ENCODE peak calls at places on chromosomes 3 and 15, in ten cellular contexts. B, Y, T, Q, E, W, G, N, H and F are unnamed samples.

GRCh38 chr15:100230784-100231183 is 111.0 kb downstream of the ADAMTS17 start:
- DNase-seq in Y (no peak), N (no peak), W (no peak), H (no peak), E (no peak), B (no peak), G (no peak), Q (no peak), T (no peak), F (no peak)

GRCh38 chr3:192130534-192131132 is 596.7 kb downstream of the FGF12 start:
- DNase-seq in N (peak; percentile 16), G (peak; percentile 47), Y (peak; percentile 60), B (peak; percentile 22), W (no peak), H (no peak), Q (peak; percentile 32), T (peak; percentile 59), E (peak; percentile 44), F (no peak)

GRCh38 chr3:188533172-188533571 is 379.2 kb downstream of the LPP start:
- DNase-seq in H (no peak), T (no peak), G (no peak), Q (no peak), B (no peak), W (no peak), N (no peak), Y (no peak), E (no peak), F (no peak)

GRCh38 chr15:28786521-28786920 is 61.9 kb downstream of the GOLGA6L7 start:
- DNase-seq in N (no peak), T (no peak), W (no peak), Q (peak; percentile 74), G (peak; percentile 1), B (no peak), Y (no peak), H (no peak), E (peak; percentile 56), F (no peak)

GRCh38 chr3:101870138-101870537 is 20.8 kb downstream of the NFKBIZ start:
- DNase-seq in H (no peak), Q (no peak), W (no peak), E (no peak), B (no peak), G (no peak), T (no peak), Y (no peak), N (no peak), F (no peak)

GRCh38 chr15:47184003-47184404 is 533.3 kb upstream of the SEMA6D start:
- DNase-seq in E (no peak), W (no peak), Y (no peak), T (peak; percentile 65), N (peak; percentile 46), Q (no peak), G (no peak), B (no peak), H (no peak), F (no peak)

GRCh38 chr3:10353160-10353559 is 32.2 kb upstream of the SEC13 start:
- DNase-seq in G (no peak), Q (no peak), Y (no peak), T (no peak), W (no peak), N (no peak), B (no peak), H (no peak), E (no peak), F (no peak)

GRCh38 chr3:110858549-110858948 is 213.1 kb upstream of the NECTIN3 start:
- DNase-seq in N (no peak), T (no peak), G (no peak), B (no peak), W (no peak), H (no peak), E (no peak), Y (no peak), Q (no peak), F (no peak)

GRCh38 chr3:169356284-169356955 is 307.1 kb downstream of the MECOM start:
- DNase-seq in H (no peak), N (no peak), W (no peak), Y (no peak), B (no peak), Q (no peak), E (no peak), T (no peak), G (no peak), F (no peak)

GRCh38 chr3:27357665-27358258 is 11.4 kb downstream of the NEK10 start:
- DNase-seq in G (peak; percentile 70), N (no peak), Y (peak; percentile 59), W (peak; percentile 41), T (peak; percentile 61), H (peak; percentile 36), B (peak; percentile 39), Q (peak; percentile 69), E (peak; percentile 71), F (no peak)

GRCh38 chr3:45446706-45447105 is 58.3 kb downstream of the LARS2 start:
- DNase-seq in H (no peak), Y (no peak), B (no peak), G (no peak), E (no peak), N (no peak), W (no peak), T (no peak), Q (no peak), F (no peak)

GRCh38 chr3:140942221-140943104 is 827 bp downstream of the SLC25A36 start:
- DNase-seq in E (peak; percentile 66), H (no peak), N (peak; percentile 56), Q (peak; percentile 59), T (peak; percentile 79), Y (no peak), W (no peak), B (peak; percentile 27), G (peak; percentile 61), F (no peak)

GRCh38 chr3:194711913-194712312 is 26.2 kb downstream of the FAM43A start:
- DNase-seq in B (peak; percentile 21), Y (peak; percentile 43), N (no peak), Q (peak; percentile 99), G (peak; percentile 53), T (no peak), H (no peak), W (peak; percentile 71), E (peak; percentile 94), F (no peak)

GRCh38 chr15:43436395-43436794 is 56.6 kb downstream of the TP53BP1 start:
- DNase-seq in H (no peak), B (no peak), G (no peak), Y (no peak), W (no peak), E (no peak), Q (no peak), T (no peak), N (no peak), F (no peak)

GRCh38 chr3:190260301-190260700 is 61.9 kb downstream of the CLDN1 start:
- DNase-seq in G (peak; percentile 34), H (no peak), T (no peak), B (no peak), Q (peak; percentile 45), W (no peak), N (no peak), Y (no peak), E (no peak), F (no peak)

GRCh38 chr15:67116742-67117141 is 51.3 kb downstream of the SMAD3 start:
- DNase-seq in Q (no peak), Y (no peak), E (no peak), B (no peak), W (no peak), H (no peak), N (no peak), G (no peak), T (no peak), F (no peak)

GRCh38 chr15:80940851-80941250 is 48.8 kb downstream of the MESD start:
- DNase-seq in B (no peak), T (no peak), E (no peak), Y (no peak), H (no peak), N (no peak), Q (no peak), W (no peak), G (no peak), F (no peak)

GRCh38 chr3:136788154-136788553 is 30.8 kb upstream of the SLC35G2 start:
- DNase-seq in W (no peak), H (no peak), B (no peak), E (no peak), N (no peak), Q (no peak), Y (no peak), T (no peak), G (no peak), F (no peak)

GRCh38 chr3:149276621-149277020 is 55.0 kb upstream of the CP start:
- DNase-seq in T (no peak), N (no peak), G (no peak), H (no peak), W (no peak), Q (no peak), B (no peak), Y (no peak), E (no peak), F (no peak)

GRCh38 chr3:53137221-53137620 is 7.0 kb upstream of the RFT1 start:
- DNase-seq in Q (no peak), N (no peak), W (no peak), H (no peak), E (no peak), Y (no peak), G (no peak), B (no peak), T (no peak), F (no peak)

GRCh38 chr3:103446958-103447357 is 1012.1 kb downstream of the ZPLD1 start:
- DNase-seq in T (no peak), E (no peak), N (no peak), H (no peak), B (no peak), Q (no peak), G (no peak), Y (no peak), W (no peak), F (no peak)

GRCh38 chr3:173770796-173771573 is 373.4 kb downstream of the NLGN1 start:
- DNase-seq in H (no peak), B (no peak), T (no peak), N (no peak), Q (peak; percentile 40), W (no peak), Y (no peak), G (peak; percentile 39), E (no peak), F (no peak)

GRCh38 chr15:54719325-54719724 is 477.4 kb downstream of the RSL24D1 start:
- DNase-seq in G (no peak), H (no peak), E (no peak), B (no peak), Y (no peak), W (no peak), Q (no peak), N (no peak), T (no peak), F (no peak)

GRCh38 chr3:127867986-127868385 is 45.7 kb upstream of the MGLL start:
- DNase-seq in W (no peak), H (no peak), G (no peak), T (no peak), E (no peak), N (no peak), Y (no peak), Q (peak; percentile 58), B (no peak), F (no peak)

GRCh38 chr3:144362126-144362525 is 390.5 kb downstream of the DIPK2A start:
- DNase-seq in N (no peak), Q (peak; percentile 57), E (no peak), H (no peak), W (peak; percentile 71), G (peak; percentile 65), B (no peak), Y (no peak), T (no peak), F (no peak)

GRCh38 chr3:44862221-44862637 is 517 bp downstream of the TMEM42 start:
- DNase-seq in Q (peak; percentile 34), T (no peak), G (peak; percentile 40), Y (no peak), H (no peak), B (no peak), E (no peak), N (peak; percentile 64), W (peak; percentile 20), F (no peak)

GRCh38 chr3:39413691-39414420 is 7.3 kb downstream of the RPSA start:
- DNase-seq in N (no peak), W (no peak), Q (no peak), H (no peak), G (peak; percentile 12), E (peak; percentile 43), B (no peak), T (no peak), Y (no peak), F (no peak)

GRCh38 chr3:29335438-29335837 is 54.6 kb downstream of the RBMS3 start:
- DNase-seq in T (peak; percentile 24), Y (peak; percentile 15), W (peak; percentile 96), B (peak; percentile 63), E (peak; percentile 99), H (no peak), G (peak; percentile 98), N (no peak), Q (peak; percentile 99), F (no peak)